ENCODE peak calls at places on chromosomes 7 and 10, in eight cellular contexts. Z is ascending aorta; A is effector memory CD4-positive, alpha-beta T cell; N is mammary epithelial cell; J is ovary; D is adrenal gland; T is psoas muscle; L is CD4-positive, alpha-beta T cell. O is an unnamed sample.

GRCh38 chr7:23918856-23919255 is 208.8 kb downstream of the STK31 start:
- DNase-seq in Z (no peak), A (no peak), N (peak), J (no peak), D (no peak), T (no peak), L (no peak), O (no peak)

GRCh38 chr7:105130580-105130979 is 116.6 kb downstream of the KMT2E start:
- DNase-seq in Z (no peak), A (no peak), N (no peak), J (no peak), D (no peak), T (no peak), L (no peak), O (no peak)

GRCh38 chr7:133344275-133344674 is 91.4 kb downstream of the EXOC4 start:
- DNase-seq in Z (no peak), A (no peak), N (no peak), J (no peak), D (no peak), T (no peak), L (no peak), O (peak)

GRCh38 chr10:79346388-79347225 is 662 bp upstream of the PPIF start:
- DNase-seq in Z (no peak), A (no peak), N (no peak), J (no peak), D (no peak), T (no peak), L (no peak), O (no peak)

GRCh38 chr10:94623572-94623971 is 60.0 kb upstream of the CYP2C18 start:
- DNase-seq in Z (no peak), A (no peak), N (no peak), J (no peak), D (no peak), T (no peak), L (no peak), O (no peak)

GRCh38 chr10:101346177-101346576 is 7.8 kb upstream of the BTRC start:
- DNase-seq in Z (no peak), A (no peak), N (no peak), J (no peak), D (no peak), T (no peak), L (no peak), O (no peak)

GRCh38 chr7:27105161-27106122 is 3.0 kb upstream of the HOXA2 start:
- DNase-seq in Z (no peak), A (no peak), N (peak), J (no peak), D (no peak), T (no peak), L (no peak), O (no peak)

GRCh38 chr10:122267849-122268737 is 3.0 kb upstream of the BTBD16 start:
- DNase-seq in Z (no peak), A (no peak), N (peak), J (peak), D (peak), T (no peak), L (peak), O (peak)

GRCh38 chr10:43308986-43309385 is 42.1 kb upstream of the RASGEF1A start:
- DNase-seq in Z (no peak), A (no peak), N (no peak), J (peak), D (no peak), T (no peak), L (no peak), O (peak)

GRCh38 chr10:99358101-99358500 is 28.9 kb downstream of the CNNM1 start:
- DNase-seq in Z (no peak), A (no peak), N (no peak), J (no peak), D (no peak), T (no peak), L (no peak), O (no peak)

GRCh38 chr10:119689016-119689564 is 36.8 kb upstream of the INPP5F start:
- DNase-seq in Z (no peak), A (no peak), N (no peak), J (no peak), D (no peak), T (no peak), L (no peak), O (no peak)

GRCh38 chr7:43461349-43462024 is 121.4 kb upstream of the STK17A start:
- DNase-seq in Z (no peak), A (no peak), N (no peak), J (no peak), D (no peak), T (peak), L (no peak), O (no peak)

GRCh38 chr10:61452655-61453641 is at the start of gene TMEM26:
- DNase-seq in Z (peak), A (no peak), N (no peak), J (peak), D (peak), T (peak), L (no peak), O (peak)

GRCh38 chr10:26486304-26486703 is 48.2 kb downstream of the APBB1IP start:
- DNase-seq in Z (peak), A (no peak), N (peak), J (no peak), D (no peak), T (no peak), L (no peak), O (peak)

GRCh38 chr10:51743146-51743545 is 43.8 kb upstream of the CSTF2T start:
- DNase-seq in Z (no peak), A (no peak), N (no peak), J (no peak), D (no peak), T (no peak), L (no peak), O (no peak)

GRCh38 chr10:109706157-109706556 is 217.2 kb downstream of the XPNPEP1 start:
- DNase-seq in Z (no peak), A (no peak), N (no peak), J (no peak), D (no peak), T (no peak), L (no peak), O (no peak)
- H3K27ac ChIP-seq in Z (no peak), A (no peak), N (no peak), J (no peak), D (no peak), T (no peak), L (no peak), O (no peak)

GRCh38 chr7:33728779-33729646 is 176.3 kb upstream of the BMPER start:
- DNase-seq in Z (no peak), A (no peak), N (no peak), J (no peak), D (no peak), T (no peak), L (no peak), O (no peak)

GRCh38 chr7:33732462-33732861 is 172.9 kb upstream of the BMPER start:
- DNase-seq in Z (no peak), A (no peak), N (no peak), J (no peak), D (no peak), T (no peak), L (no peak), O (no peak)

GRCh38 chr7:33733865-33734650 is 171.3 kb upstream of the BMPER start:
- DNase-seq in Z (no peak), A (no peak), N (no peak), J (no peak), D (no peak), T (peak), L (no peak), O (no peak)

GRCh38 chr7:33727415-33727814 is 177.9 kb upstream of the BMPER start:
- DNase-seq in Z (no peak), A (no peak), N (no peak), J (no peak), D (no peak), T (no peak), L (no peak), O (no peak)

DNA sequence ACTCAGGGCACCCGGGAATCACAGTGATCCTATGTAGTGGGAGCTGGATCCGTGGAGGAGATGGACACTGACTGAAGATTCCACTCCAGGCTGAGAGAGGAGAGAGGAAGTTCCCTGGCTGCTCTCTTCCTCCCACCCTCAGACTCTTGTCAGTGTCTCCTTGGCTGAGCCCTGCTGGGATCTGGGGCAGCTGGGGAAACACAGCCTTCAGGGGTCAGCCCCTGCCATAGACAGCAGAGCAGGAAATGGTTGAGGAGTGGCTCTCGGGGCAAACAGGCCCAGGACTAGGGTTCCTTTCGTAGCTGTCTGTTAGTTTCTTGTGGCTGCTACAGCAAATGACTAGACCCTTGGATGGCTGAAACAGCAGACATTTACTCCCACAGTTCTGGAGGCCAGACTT is 174.4 kb upstream of the BMPER start:
- DNase-seq in Z (no peak), A (no peak), N (no peak), J (no peak), D (no peak), T (no peak), L (no peak), O (no peak)
- H3K27ac ChIP-seq in Z (no peak), A (no peak), N (no peak), J (no peak), D (no peak), T (no peak), L (no peak), O (no peak)

DNA sequence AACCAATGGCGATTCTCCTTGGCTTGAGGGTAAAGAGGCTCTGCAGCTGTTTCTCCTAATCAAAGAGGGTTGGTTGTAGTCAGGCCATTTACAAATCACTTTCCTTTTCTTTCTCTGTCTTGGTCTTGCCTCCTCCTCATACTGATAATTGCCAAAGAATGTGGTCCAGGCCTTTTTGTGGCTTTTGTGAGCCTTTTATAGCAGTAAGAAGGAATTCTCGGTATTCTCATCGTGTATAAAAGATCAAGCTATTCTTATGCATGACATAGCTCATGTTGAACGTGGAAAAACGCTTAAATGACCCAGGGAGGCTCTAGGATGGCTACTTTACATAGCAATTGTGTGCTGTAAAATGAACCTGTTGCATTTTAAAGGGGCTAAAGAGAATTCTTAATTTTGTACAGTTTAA is 62.6 kb downstream of the RBM20 start:
- DNase-seq in Z (no peak), A (no peak), N (peak), J (no peak), D (no peak), T (no peak), L (no peak), O (peak)
- H3K27ac ChIP-seq in Z (peak), A (no peak), N (no peak), J (no peak), D (no peak), T (peak), L (no peak), O (peak)

GRCh38 chr10:71269301-71270288 is 49.5 kb upstream of the SLC29A3 start:
- DNase-seq in Z (no peak), A (no peak), N (no peak), J (no peak), D (no peak), T (no peak), L (no peak), O (peak)
- H3K27ac ChIP-seq in Z (no peak), A (no peak), N (no peak), J (no peak), D (no peak), T (no peak), L (no peak), O (peak)

O was measured in osteoblast.